ENCODE peak calls at places on chromosomes 6 and 20, in eight cellular contexts. One of them, this sample, is unnamed.

GRCh38 chr6:66336171-66336570 is 629.1 kb upstream of the EYS start:
- DNase-seq in BJ: no peak
- DNase-seq in stimulated activated CD4-positive, alpha-beta T cell treated with anti-CD3 and anti-CD28 coated beads, Interleukin-2, amount 100 ng/mL, for 24 hours: no peak
- DNase-seq in posterior cingulate gyrus: no peak
- DNase-seq in endothelial cell: no peak
- DNase-seq in AG08395: peak; percentile 8
- DNase-seq in AG10803: peak; percentile 13
- DNase-seq in NCI-H510A treated with DMSO at 0.1 percent for 48 hours: no peak
- DNase-seq in this sample: peak; percentile 16

GRCh38 chr20:44733341-44734069 is 12.2 kb upstream of the KCNK15 start:
- DNase-seq in BJ: no peak
- DNase-seq in stimulated activated CD4-positive, alpha-beta T cell treated with anti-CD3 and anti-CD28 coated beads, Interleukin-2, amount 100 ng/mL, for 24 hours: peak; percentile 64
- DNase-seq in posterior cingulate gyrus: peak; percentile 80
- DNase-seq in endothelial cell: peak; percentile 74
- DNase-seq in AG08395: peak; percentile 75
- DNase-seq in AG10803: peak; percentile 69
- DNase-seq in NCI-H510A treated with DMSO at 0.1 percent for 48 hours: peak; percentile 41
- DNase-seq in this sample: peak; percentile 84

GRCh38 chr20:23143986-23144695 is 58.0 kb upstream of the CD93 start:
- DNase-seq in BJ: no peak
- DNase-seq in stimulated activated CD4-positive, alpha-beta T cell treated with anti-CD3 and anti-CD28 coated beads, Interleukin-2, amount 100 ng/mL, for 24 hours: no peak
- DNase-seq in posterior cingulate gyrus: no peak
- DNase-seq in endothelial cell: no peak
- DNase-seq in AG08395: no peak
- DNase-seq in AG10803: no peak
- DNase-seq in NCI-H510A treated with DMSO at 0.1 percent for 48 hours: peak; percentile 89
- DNase-seq in this sample: no peak

GRCh38 chr6:121382467-121383121 is 48.3 kb upstream of the TBC1D32 start:
- DNase-seq in BJ: no peak
- DNase-seq in stimulated activated CD4-positive, alpha-beta T cell treated with anti-CD3 and anti-CD28 coated beads, Interleukin-2, amount 100 ng/mL, for 24 hours: no peak
- DNase-seq in posterior cingulate gyrus: no peak
- DNase-seq in endothelial cell: no peak
- DNase-seq in AG08395: no peak
- DNase-seq in AG10803: no peak
- DNase-seq in NCI-H510A treated with DMSO at 0.1 percent for 48 hours: peak; percentile 3
- DNase-seq in this sample: no peak

GRCh38 chr6:47111685-47112084 is 69.6 kb upstream of the ADGRF1 start:
- DNase-seq in BJ: no peak
- DNase-seq in stimulated activated CD4-positive, alpha-beta T cell treated with anti-CD3 and anti-CD28 coated beads, Interleukin-2, amount 100 ng/mL, for 24 hours: no peak
- DNase-seq in posterior cingulate gyrus: no peak
- DNase-seq in endothelial cell: no peak
- DNase-seq in AG08395: no peak
- DNase-seq in AG10803: peak; percentile 52
- DNase-seq in NCI-H510A treated with DMSO at 0.1 percent for 48 hours: no peak
- DNase-seq in this sample: no peak

GRCh38 chr6:20306491-20306890 is 94.2 kb upstream of the MBOAT1 start:
- DNase-seq in BJ: no peak
- DNase-seq in stimulated activated CD4-positive, alpha-beta T cell treated with anti-CD3 and anti-CD28 coated beads, Interleukin-2, amount 100 ng/mL, for 24 hours: no peak
- DNase-seq in posterior cingulate gyrus: no peak
- DNase-seq in endothelial cell: no peak
- DNase-seq in AG08395: no peak
- DNase-seq in AG10803: no peak
- DNase-seq in NCI-H510A treated with DMSO at 0.1 percent for 48 hours: no peak
- DNase-seq in this sample: no peak

GRCh38 chr6:19538086-19538485 is 299.1 kb upstream of the ID4 start:
- DNase-seq in BJ: no peak
- DNase-seq in stimulated activated CD4-positive, alpha-beta T cell treated with anti-CD3 and anti-CD28 coated beads, Interleukin-2, amount 100 ng/mL, for 24 hours: no peak
- DNase-seq in posterior cingulate gyrus: no peak
- DNase-seq in endothelial cell: no peak
- DNase-seq in AG08395: no peak
- DNase-seq in AG10803: no peak
- DNase-seq in NCI-H510A treated with DMSO at 0.1 percent for 48 hours: peak; percentile 96
- DNase-seq in this sample: no peak

GRCh38 chr20:34791289-34792020 is 34.0 kb downstream of the NCOA6 start:
- DNase-seq in BJ: peak; percentile 37
- DNase-seq in stimulated activated CD4-positive, alpha-beta T cell treated with anti-CD3 and anti-CD28 coated beads, Interleukin-2, amount 100 ng/mL, for 24 hours: no peak
- DNase-seq in posterior cingulate gyrus: no peak
- DNase-seq in endothelial cell: no peak
- DNase-seq in AG08395: peak; percentile 46
- DNase-seq in AG10803: peak; percentile 90
- DNase-seq in NCI-H510A treated with DMSO at 0.1 percent for 48 hours: no peak
- DNase-seq in this sample: peak; percentile 65

GRCh38 chr6:136067731-136068341 is 182.3 kb downstream of the MTFR2 start:
- DNase-seq in BJ: no peak
- DNase-seq in stimulated activated CD4-positive, alpha-beta T cell treated with anti-CD3 and anti-CD28 coated beads, Interleukin-2, amount 100 ng/mL, for 24 hours: no peak
- DNase-seq in posterior cingulate gyrus: no peak
- DNase-seq in endothelial cell: peak; percentile 9
- DNase-seq in AG08395: peak; percentile 16
- DNase-seq in AG10803: peak; percentile 76
- DNase-seq in NCI-H510A treated with DMSO at 0.1 percent for 48 hours: no peak
- DNase-seq in this sample: peak; percentile 14

GRCh38 chr6:16337280-16337975 is 99.0 kb downstream of the GMPR start:
- DNase-seq in BJ: peak; percentile 93
- DNase-seq in stimulated activated CD4-positive, alpha-beta T cell treated with anti-CD3 and anti-CD28 coated beads, Interleukin-2, amount 100 ng/mL, for 24 hours: no peak
- DNase-seq in posterior cingulate gyrus: peak; percentile 49
- DNase-seq in endothelial cell: no peak
- DNase-seq in AG08395: peak; percentile 85
- DNase-seq in AG10803: peak; percentile 99
- DNase-seq in NCI-H510A treated with DMSO at 0.1 percent for 48 hours: no peak
- DNase-seq in this sample: peak; percentile 86

GRCh38 chr20:2333821-2334220 is 38.0 kb downstream of the TGM3 start:
- DNase-seq in BJ: no peak
- DNase-seq in stimulated activated CD4-positive, alpha-beta T cell treated with anti-CD3 and anti-CD28 coated beads, Interleukin-2, amount 100 ng/mL, for 24 hours: no peak
- DNase-seq in posterior cingulate gyrus: no peak
- DNase-seq in endothelial cell: no peak
- DNase-seq in AG08395: no peak
- DNase-seq in AG10803: no peak
- DNase-seq in NCI-H510A treated with DMSO at 0.1 percent for 48 hours: no peak
- DNase-seq in this sample: no peak

GRCh38 chr20:11054266-11055025 is 380.6 kb upstream of the JAG1 start:
- DNase-seq in BJ: no peak
- DNase-seq in stimulated activated CD4-positive, alpha-beta T cell treated with anti-CD3 and anti-CD28 coated beads, Interleukin-2, amount 100 ng/mL, for 24 hours: no peak
- DNase-seq in posterior cingulate gyrus: no peak
- DNase-seq in endothelial cell: no peak
- DNase-seq in AG08395: no peak
- DNase-seq in AG10803: no peak
- DNase-seq in NCI-H510A treated with DMSO at 0.1 percent for 48 hours: no peak
- DNase-seq in this sample: no peak

GRCh38 chr6:6975395-6976111 is 132.2 kb upstream of the RREB1 start:
- DNase-seq in BJ: no peak
- DNase-seq in stimulated activated CD4-positive, alpha-beta T cell treated with anti-CD3 and anti-CD28 coated beads, Interleukin-2, amount 100 ng/mL, for 24 hours: no peak
- DNase-seq in posterior cingulate gyrus: no peak
- DNase-seq in endothelial cell: no peak
- DNase-seq in AG08395: no peak
- DNase-seq in AG10803: no peak
- DNase-seq in NCI-H510A treated with DMSO at 0.1 percent for 48 hours: peak; percentile 19
- DNase-seq in this sample: no peak

GRCh38 chr6:66985816-66986215 is 1278.8 kb upstream of the EYS start:
- DNase-seq in BJ: no peak
- DNase-seq in stimulated activated CD4-positive, alpha-beta T cell treated with anti-CD3 and anti-CD28 coated beads, Interleukin-2, amount 100 ng/mL, for 24 hours: no peak
- DNase-seq in posterior cingulate gyrus: no peak
- DNase-seq in endothelial cell: no peak
- DNase-seq in AG08395: no peak
- DNase-seq in AG10803: no peak
- DNase-seq in NCI-H510A treated with DMSO at 0.1 percent for 48 hours: no peak
- DNase-seq in this sample: no peak

GRCh38 chr20:3712279-3712873 is at the start of gene SIGLEC1:
- DNase-seq in BJ: no peak
- DNase-seq in stimulated activated CD4-positive, alpha-beta T cell treated with anti-CD3 and anti-CD28 coated beads, Interleukin-2, amount 100 ng/mL, for 24 hours: no peak
- DNase-seq in posterior cingulate gyrus: peak; percentile 37
- DNase-seq in endothelial cell: no peak
- DNase-seq in AG08395: no peak
- DNase-seq in AG10803: no peak
- DNase-seq in NCI-H510A treated with DMSO at 0.1 percent for 48 hours: no peak
- DNase-seq in this sample: no peak

This sample was measured in GM03348.